ENCODE peak calls at places on chromosomes 16 and 17, in four cellular contexts. X is IMR-90, H is body of pancreas, N is mammary epithelial cell. C is an unnamed sample. For H3K36me3 and H3K4me1, the result is how much of the 10 kb centered on the place peaks cover.

GRCh38 chr17:8476741-8477140 is 41.1 kb downstream of the NDEL1 start:
- DNase-seq in X (no peak), H (no peak), N (no peak), C (no peak)

GRCh38 chr16:23014592-23014991 is 134.7 kb downstream of the USP31 start:
- DNase-seq in X (peak), H (no peak), N (no peak), C (no peak)

GRCh38 chr17:82022310-82022980 is at the start of gene CENPX:
- DNase-seq in X (no peak), H (no peak), N (no peak), C (no peak)

GRCh38 chr17:42409467-42410351 is 13.3 kb downstream of the CAVIN1 start:
- DNase-seq in X (peak), H (peak), N (peak), C (no peak)

GRCh38 chr17:53740312-53740711 is 82.4 kb upstream of the KIF2B start:
- DNase-seq in X (no peak), H (no peak), N (no peak), C (no peak)

GRCh38 chr16:80463776-80464175 is 77.0 kb upstream of the DYNLRB2 start:
- DNase-seq in X (no peak), H (no peak), N (no peak), C (no peak)

GRCh38 chr17:6546069-6546718 is 10.2 kb downstream of the PITPNM3 start:
- DNase-seq in X (peak), H (no peak), N (peak), C (no peak)

GRCh38 chr17:63579633-63580032 is 21.1 kb upstream of the TACO1 start:
- DNase-seq in X (no peak), H (peak), N (no peak), C (no peak)

GRCh38 chr17:64130559-64131001 is 636 bp upstream of the ERN1 start:
- DNase-seq in X (peak), H (peak), N (peak), C (no peak)

GRCh38 chr16:4507588-4508345 is 30.8 kb downstream of the CDIP1 start:
- DNase-seq in X (no peak), H (no peak), N (no peak), C (no peak)

GRCh38 chr17:68396795-68397536 is 60.3 kb downstream of the WIPI1 start:
- DNase-seq in X (no peak), H (no peak), N (no peak), C (no peak)

GRCh38 chr16:48409839-48410610 is 24.8 kb upstream of the SIAH1 start:
- DNase-seq in X (peak), H (peak), N (peak), C (no peak)

GRCh38 chr17:38871247-38871991 is 1.6 kb downstream of the LASP1 start:
- DNase-seq in X (peak), H (peak), N (peak), C (peak)

GRCh38 chr16:50326835-50327465 is 41.8 kb downstream of the BRD7 start:
- DNase-seq in X (peak), H (no peak), N (peak), C (peak)

GRCh38 chr16:81204794-81205680 is 33.5 kb upstream of the BCO1 start:
- DNase-seq in X (peak), H (peak), N (peak), C (peak)

GRCh38 chr17:76438906-76439305 is 14.0 kb downstream of the UBE2O start:
- DNase-seq in X (peak), H (no peak), N (no peak), C (no peak)

GRCh38 chr17:69466905-69467630 is 52.6 kb downstream of the MAP2K6 start:
- DNase-seq in X (peak), H (peak), N (peak), C (no peak)

GRCh38 chr16:9126609-9127008 is 35.2 kb downstream of the HAPSTR1 start:
- DNase-seq in X (no peak), H (no peak), N (no peak), C (no peak)

GRCh38 chr16:23570992-23571632 is 13.6 kb downstream of the UBFD1 start:
- DNase-seq in X (no peak), H (peak), N (no peak), C (no peak)

GRCh38 chr16:79083879-79084278 is 516.7 kb downstream of the MAF start:
- DNase-seq in X (no peak), H (no peak), N (no peak), C (no peak)

GRCh38 chr17:1905190-1905919 is 75.5 kb downstream of the RPA1 start:
- DNase-seq in X (no peak), H (no peak), N (no peak), C (no peak)

GRCh38 chr17:4433515-4434031 is at the start of gene SPNS3:
- DNase-seq in X (no peak), H (peak), N (no peak), C (peak)

GRCh38 chr16:15517743-15518142 is 83.4 kb downstream of the BMERB1 start:
- DNase-seq in X (no peak), H (no peak), N (no peak), C (no peak)

GRCh38 chr17:37488607-37489196 is 989 bp upstream of the DUSP14 start:
- DNase-seq in X (peak), H (peak), N (peak), C (peak)

GRCh38 chr17:12853921-12854320 is 64.6 kb downstream of the ARHGAP44 start:
- DNase-seq in X (no peak), H (no peak), N (no peak), C (no peak)

GRCh38 chr17:79623786-79624657 is 13.2 kb upstream of the RBFOX3 start:
- DNase-seq in X (no peak), H (no peak), N (no peak), C (no peak)

GRCh38 chr16:2819179-2819938 is 2.3 kb downstream of the PRSS21 start:
- DNase-seq in X (no peak), H (no peak), N (no peak), C (no peak)

GRCh38 chr16:28193530-28194423 is 18.0 kb downstream of the XPO6 start:
- DNase-seq in X (peak), H (no peak), N (peak), C (peak)

GRCh38 chr17:35486920-35487727 is 38.6 kb upstream of the SLFN13 start:
- DNase-seq in X (peak), H (peak), N (peak), C (peak)

GRCh38 chr16:60914334-60914733 is 1121.9 kb downstream of the CDH8 start:
- DNase-seq in X (no peak), H (no peak), N (no peak), C (no peak)

DNA sequence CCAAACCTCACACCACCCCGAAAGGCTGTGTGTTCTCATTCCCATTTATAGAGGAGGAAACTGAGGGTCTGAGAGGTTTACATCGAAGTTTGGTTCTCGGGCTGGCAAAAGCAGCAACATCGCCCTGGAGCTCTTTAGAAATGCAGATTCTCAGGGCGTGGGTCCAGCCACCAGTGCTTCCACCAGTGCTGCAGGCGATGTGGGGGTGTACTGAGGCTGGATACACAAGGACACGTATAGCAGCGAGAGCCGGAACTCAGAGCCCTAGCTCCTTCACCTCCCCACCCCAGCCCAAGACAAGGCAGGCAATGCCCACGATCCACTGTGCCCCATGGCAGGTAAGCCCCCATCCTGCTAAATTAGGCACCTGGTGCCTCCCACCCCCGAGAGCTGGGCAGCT is 5.9 kb downstream of the GPRC5B start:
- DNase-seq in X (no peak), H (no peak), N (no peak), C (no peak)
- H3K36me3 ChIP-seq in X (under half), H (under half), N (under half), C (under half)

GRCh38 chr16:62036807-62037135 is 533 bp upstream of the CDH8 start:
- DNase-seq in X (no peak), H (no peak), N (no peak), C (no peak)

GRCh38 chr16:62036101-62036806 is at the start of gene CDH8:
- DNase-seq in X (no peak), H (no peak), N (peak), C (no peak)

GRCh38 chr16:62035115-62036092 is 834 bp downstream of the CDH8 start:
- DNase-seq in X (no peak), H (no peak), N (no peak), C (no peak)

GRCh38 chr16:62038646-62039045 is 2.4 kb upstream of the CDH8 start:
- DNase-seq in X (no peak), H (no peak), N (no peak), C (no peak)

DNA sequence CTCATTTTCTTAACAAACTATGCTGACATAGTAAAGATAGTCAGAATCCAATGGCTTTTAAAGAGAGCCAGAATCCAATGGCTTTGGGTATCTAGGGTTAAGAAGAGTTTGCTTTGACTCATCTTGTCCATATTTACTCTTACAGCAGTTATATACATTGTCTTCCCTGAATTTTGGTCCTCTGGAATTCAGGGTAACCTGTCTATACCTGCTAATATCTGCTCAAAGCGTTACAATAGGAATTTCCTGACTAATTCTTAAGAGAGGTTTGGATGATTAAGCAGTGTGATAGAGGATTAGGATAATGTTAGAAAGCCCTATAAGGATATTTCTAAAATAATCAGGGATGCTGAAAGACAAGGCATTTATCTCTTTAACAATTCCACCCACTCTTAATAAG is 2.0 kb upstream of the CDH8 start:
- DNase-seq in X (no peak), H (no peak), N (no peak), C (no peak)
- H3K4me1 ChIP-seq in X (under half), H (under half), N (under half), C (under half)

GRCh38 chr17:49598918-49599317 is 23.2 kb downstream of the NXPH3 start:
- DNase-seq in X (no peak), H (no peak), N (no peak), C (no peak)

GRCh38 chr17:49597438-49597837 is 21.8 kb downstream of the NXPH3 start:
- DNase-seq in X (no peak), H (no peak), N (no peak), C (no peak)

GRCh38 chr17:49596613-49597244 is 21.1 kb downstream of the NXPH3 start:
- DNase-seq in X (no peak), H (no peak), N (no peak), C (no peak)

GRCh38 chr17:49595980-49596379 is 20.3 kb downstream of the NXPH3 start:
- DNase-seq in X (no peak), H (no peak), N (no peak), C (no peak)

DNA sequence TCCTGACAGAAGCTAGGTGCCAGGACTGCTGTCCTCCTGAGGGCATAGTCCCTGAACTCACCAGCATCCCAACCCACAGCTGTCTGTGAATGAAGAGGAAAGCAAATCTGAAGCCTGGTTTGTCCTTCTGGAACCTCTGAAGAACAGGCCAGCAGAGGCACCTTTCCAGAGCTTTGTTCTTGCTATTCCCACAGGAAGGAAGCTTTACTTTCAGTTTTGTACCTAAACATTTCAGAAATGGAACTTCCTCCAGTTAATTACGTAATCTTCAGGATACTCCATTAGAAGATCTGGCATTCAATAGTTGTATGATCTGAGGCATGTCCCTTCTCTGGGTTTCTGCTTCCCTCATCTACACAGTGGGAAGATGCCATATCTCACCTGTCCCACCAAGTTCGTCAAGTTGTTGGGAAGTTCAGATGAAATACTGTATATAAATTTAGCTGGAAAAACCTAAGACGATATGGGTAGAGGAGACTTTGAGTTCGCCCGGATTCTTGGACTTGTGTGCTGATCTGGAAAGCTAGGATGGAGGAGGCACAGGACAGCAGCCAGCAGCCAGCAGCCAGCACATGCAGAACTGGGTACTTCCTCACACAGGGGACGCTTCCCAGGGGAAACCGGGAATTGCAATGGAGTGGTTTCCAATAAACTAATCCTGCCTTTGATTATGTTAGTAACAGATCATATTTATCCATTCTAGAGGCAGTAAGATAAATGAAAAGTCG is 22.4 kb downstream of the NXPH3 start:
- DNase-seq in X (peak), H (no peak), N (no peak), C (no peak)
- H3K36me3 ChIP-seq in X (under half), H (under half), N (under half), C (under half)

GRCh38 chr16:84534815-84535214 is 30.4 kb upstream of the MEAK7 start:
- DNase-seq in X (no peak), H (no peak), N (no peak), C (no peak)
- H3K4me1 ChIP-seq in X (under half), H (under half), N (under half), C (under half)

GRCh38 chr17:33526753-33527152 is 233.7 kb upstream of the ASIC2 start:
- DNase-seq in X (no peak), H (no peak), N (no peak), C (no peak)

GRCh38 chr17:33531311-33531710 is 238.2 kb upstream of the ASIC2 start:
- DNase-seq in X (no peak), H (no peak), N (no peak), C (no peak)

GRCh38 chr17:33523577-33523981 is 230.5 kb upstream of the ASIC2 start:
- DNase-seq in X (no peak), H (peak), N (peak), C (no peak)

GRCh38 chr17:33522623-33523022 is 229.5 kb upstream of the ASIC2 start:
- DNase-seq in X (no peak), H (no peak), N (no peak), C (no peak)

GRCh38 chr17:33527290-33527689 is 234.2 kb upstream of the ASIC2 start:
- DNase-seq in X (no peak), H (no peak), N (no peak), C (no peak)
- H3K36me3 ChIP-seq in X (under half), H (under half), N (under half), C (under half)

GRCh38 chr16:31452631-31453106 is 6.6 kb upstream of the ARMC5 start:
- DNase-seq in X (peak), H (no peak), N (peak), C (no peak)
- H3K4me1 ChIP-seq in X (under half), H (half or more), N (under half), C (under half)

GRCh38 chr17:78131172-78132085 is 858 bp downstream of the TMC8 start:
- DNase-seq in X (no peak), H (no peak), N (no peak), C (no peak)
- H3K36me3 ChIP-seq in X (under half), H (under half), N (under half), C (under half)

C was measured in CD8-positive, alpha-beta T cell.